ENCODE peak calls at places on chromosomes 3 and 15, in four cellular contexts. U is tibial artery, K is A549, Z is stomach. A is an unnamed sample.

GRCh38 chr3:133282239-133282638 is 117.6 kb upstream of the BFSP2 start:
- DNase-seq in U (no peak), K (no peak), Z (no peak), A (no peak)

GRCh38 chr15:100780208-100780800 is 99.3 kb upstream of the ALDH1A3 start:
- DNase-seq in U (peak; percentile 15), K (no peak), Z (no peak), A (no peak)

GRCh38 chr3:165507576-165507975 is 311.4 kb upstream of the SLITRK3 start:
- DNase-seq in U (no peak), K (no peak), Z (no peak), A (no peak)

GRCh38 chr3:28994161-28994905 is 286.5 kb upstream of the RBMS3 start:
- DNase-seq in U (no peak), K (no peak), Z (no peak), A (no peak)

GRCh38 chr3:129505341-129505740 is 23.1 kb upstream of the RHO start:
- DNase-seq in U (no peak), K (no peak), Z (no peak), A (no peak)

GRCh38 chr3:177186306-177186705 is 11.0 kb downstream of the TBL1XR1 start:
- DNase-seq in U (no peak), K (no peak), Z (no peak), A (no peak)

GRCh38 chr15:50055333-50056278 is 63.4 kb downstream of the ATP8B4 start:
- DNase-seq in U (peak; percentile 44), K (no peak), Z (no peak), A (no peak)

GRCh38 chr3:117874028-117874765 is 1160.4 kb downstream of the IGSF11 start:
- DNase-seq in U (no peak), K (no peak), Z (no peak), A (no peak)

GRCh38 chr15:89385596-89386242 is 51.1 kb upstream of the POLG start:
- DNase-seq in U (no peak), K (no peak), Z (no peak), A (no peak)

GRCh38 chr3:41200669-41201021 is 1.3 kb downstream of the CTNNB1 start:
- DNase-seq in U (peak; percentile 38), K (no peak), Z (no peak), A (peak; percentile 22)

GRCh38 chr3:128488995-128489859 is 3.8 kb downstream of the GATA2 start:
- DNase-seq in U (no peak), K (no peak), Z (no peak), A (no peak)

GRCh38 chr3:124297062-124297980 is 305.4 kb upstream of the ROPN1 start:
- DNase-seq in U (no peak), K (no peak), Z (no peak), A (no peak)

GRCh38 chr15:68693071-68693470 is 114.3 kb downstream of the CORO2B start:
- DNase-seq in U (no peak), K (no peak), Z (no peak), A (no peak)

GRCh38 chr3:10550705-10551104 is 45.3 kb upstream of the ATP2B2 start:
- DNase-seq in U (no peak), K (no peak), Z (no peak), A (no peak)

GRCh38 chr15:44568338-44568737 is 31.4 kb downstream of the EIF3J start:
- DNase-seq in U (no peak), K (no peak), Z (no peak), A (no peak)

GRCh38 chr3:44130249-44130648 is 111.4 kb upstream of the TOPAZ1 start:
- DNase-seq in U (no peak), K (no peak), Z (no peak), A (no peak)

GRCh38 chr3:189573004-189573403 is 58.2 kb upstream of the TP63 start:
- DNase-seq in U (no peak), K (no peak), Z (no peak), A (no peak)

GRCh38 chr3:63972196-63972595 is 51.1 kb downstream of the PSMD6 start:
- DNase-seq in U (no peak), K (no peak), Z (no peak), A (no peak)

GRCh38 chr15:81330351-81331085 is 6.6 kb upstream of the STARD5 start:
- DNase-seq in U (no peak), K (no peak), Z (no peak), A (no peak)

GRCh38 chr3:150409527-150410310 is 1.6 kb downstream of the TSC22D2 start:
- DNase-seq in U (peak; percentile 79), K (peak; percentile 38), Z (peak; percentile 78), A (peak; percentile 80)

GRCh38 chr3:156818890-156819289 is 7.3 kb upstream of the LEKR1 start:
- DNase-seq in U (no peak), K (peak; percentile 44), Z (no peak), A (no peak)

GRCh38 chr15:39565851-39566250 is 15.0 kb upstream of the THBS1 start:
- DNase-seq in U (no peak), K (no peak), Z (no peak), A (no peak)

GRCh38 chr3:155417119-155417517 is 123.6 kb upstream of the STRIT1 start:
- DNase-seq in U (no peak), K (no peak), Z (no peak), A (no peak)

GRCh38 chr3:146469206-146470017 is at the start of gene PLSCR2:
- DNase-seq in U (no peak), K (peak; percentile 71), Z (peak; percentile 84), A (peak; percentile 70)

GRCh38 chr3:60282840-60283239 is 968.4 kb downstream of the FHIT start:
- DNase-seq in U (no peak), K (no peak), Z (no peak), A (no peak)

GRCh38 chr3:127103116-127103515 is 89.8 kb upstream of the PRR23E start:
- DNase-seq in U (no peak), K (no peak), Z (no peak), A (no peak)

GRCh38 chr3:156274791-156275190 is 154.4 kb downstream of the KCNAB1 start:
- DNase-seq in U (no peak), K (no peak), Z (no peak), A (no peak)

GRCh38 chr15:81950841-81951414 is 94.9 kb downstream of the MEX3B start:
- DNase-seq in U (no peak), K (no peak), Z (no peak), A (no peak)

GRCh38 chr3:167493240-167493639 is 19.4 kb upstream of the SERPINI2 start:
- DNase-seq in U (no peak), K (peak; percentile 0), Z (no peak), A (no peak)

GRCh38 chr15:101047301-101047781 is 128.2 kb downstream of the LRRK1 start:
- DNase-seq in U (peak; percentile 10), K (no peak), Z (peak; percentile 8), A (no peak)

GRCh38 chr3:172173316-172174271 is 134.2 kb downstream of the FNDC3B start:
- DNase-seq in U (no peak), K (no peak), Z (no peak), A (no peak)

GRCh38 chr3:155153242-155154186 is 73.4 kb downstream of the MME start:
- DNase-seq in U (no peak), K (no peak), Z (no peak), A (no peak)

GRCh38 chr3:52608337-52608736 is 71.9 kb downstream of the UQCC5 start:
- DNase-seq in U (no peak), K (no peak), Z (no peak), A (no peak)

GRCh38 chr3:187191271-187191670 is 6.0 kb upstream of the RTP1 start:
- DNase-seq in U (no peak), K (no peak), Z (no peak), A (no peak)

GRCh38 chr3:159616234-159616825 is 372.3 kb upstream of the IL12A start:
- DNase-seq in U (no peak), K (peak; percentile 34), Z (peak; percentile 39), A (no peak)

GRCh38 chr3:121768452-121768851 is 18.9 kb upstream of the GOLGB1 start:
- DNase-seq in U (no peak), K (no peak), Z (no peak), A (no peak)

GRCh38 chr15:43329222-43329959 is 982 bp downstream of the LCMT2 start:
- DNase-seq in U (peak; percentile 27), K (no peak), Z (peak; percentile 27), A (peak; percentile 46)

GRCh38 chr3:11477286-11477935 is 166.3 kb downstream of the VGLL4 start:
- DNase-seq in U (no peak), K (no peak), Z (no peak), A (no peak)

GRCh38 chr3:45962033-45962432 is 18.8 kb downstream of the CXCR6 start:
- DNase-seq in U (no peak), K (no peak), Z (no peak), A (no peak)
- H3K27ac ChIP-seq in U (no peak overlapping the region), K (no peak overlapping the region), Z (no peak overlapping the region), A (no peak overlapping the region)

GRCh38 chr3:188292827-188293226 is 138.9 kb downstream of the LPP start:
- DNase-seq in U (no peak), K (no peak), Z (no peak), A (no peak)
- H3K4me1 ChIP-seq in U (peaks cover 100% of the 10 kb centered on the region), K (peaks cover 72% of the 10 kb centered on the region), Z (peaks cover 94% of the 10 kb centered on the region), A (peaks cover 3% of the 10 kb centered on the region)

GRCh38 chr15:64089553-64090280 is 3.9 kb downstream of the CIAO2A start:
- DNase-seq in U (no peak), K (no peak), Z (no peak), A (no peak)
- H3K27ac ChIP-seq in U (no peak overlapping the region), K (no peak overlapping the region), Z (no peak overlapping the region), A (no peak overlapping the region)

DNA sequence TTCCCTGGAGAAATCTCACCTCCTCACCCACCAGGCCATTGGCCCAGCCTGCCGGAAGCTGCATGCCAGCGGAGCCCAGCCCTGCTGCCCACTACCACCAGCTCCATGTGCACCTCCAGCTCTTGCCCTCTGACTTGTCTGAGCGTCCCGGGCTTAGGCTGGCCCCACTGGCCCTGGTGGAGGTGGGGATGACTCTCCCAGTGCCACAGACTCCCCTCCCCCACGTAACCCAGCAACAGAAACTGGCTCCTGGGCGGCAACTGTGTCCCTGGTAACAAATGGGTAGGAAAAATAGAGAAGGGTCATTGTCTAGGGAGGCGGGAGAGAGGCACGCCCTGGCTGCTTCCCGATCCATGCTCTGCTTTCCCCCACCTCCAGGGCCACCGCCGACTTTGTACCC is 11.0 kb upstream of the SEMA3B start:
- DNase-seq in U (no peak), K (no peak), Z (no peak), A (no peak)
- H3K4me1 ChIP-seq in U (peaks cover 46% of the 10 kb centered on the region), K (peaks cover 16% of the 10 kb centered on the region), Z (peaks cover 72% of the 10 kb centered on the region), A (peaks cover 13% of the 10 kb centered on the region)

GRCh38 chr3:193563429-193563828 is 8.7 kb upstream of the ATP13A4 start:
- DNase-seq in U (no peak), K (no peak), Z (no peak), A (no peak)
- H3K27ac ChIP-seq in U (no peak overlapping the region), K (no peak overlapping the region), Z (no peak overlapping the region), A (no peak overlapping the region)

GRCh38 chr15:56718560-56718959 is 14.7 kb downstream of the ZNF280D start:
- DNase-seq in U (no peak), K (no peak), Z (no peak), A (no peak)
- H3K4me1 ChIP-seq in U (peaks cover 59% of the 10 kb centered on the region), K (no peaks in the 10 kb centered on the region), Z (peaks cover 46% of the 10 kb centered on the region), A (peaks cover 15% of the 10 kb centered on the region)